ENCODE peak calls at places on chromosomes 6 and 20, in nine cellular contexts. C, U, H, Z, A, K, G, F and R are unnamed samples.
A peak's percentile ranks its signal among the peaks of the same experiment; 100 is the strongest.

GRCh38 chr6:129368076-129368475 is 341.9 kb downstream of the ARHGAP18 start:
- DNase-seq in A (no peak), G (no peak), F (no peak), Z (no peak), H (no peak), U (no peak), K (peak; percentile 8), C (no peak), R (no peak)

GRCh38 chr20:62627901-62628612 is 14.2 kb upstream of the SLCO4A1 start:
- DNase-seq in A (peak; percentile 71), U (no peak), C (no peak), H (no peak), Z (no peak), F (peak; percentile 38), K (no peak), G (peak; percentile 80), R (peak; percentile 77)

GRCh38 chr20:49340161-49340966 is 62.5 kb upstream of the ZNFX1 start:
- DNase-seq in A (no peak), C (no peak), K (peak; percentile 45), Z (no peak), U (no peak), G (no peak), H (no peak), F (peak; percentile 74), R (peak; percentile 21)

GRCh38 chr20:10508468-10509251 is 73.6 kb downstream of the SLX4IP start:
- DNase-seq in A (no peak), G (no peak), Z (no peak), F (peak; percentile 82), K (peak; percentile 72), H (peak; percentile 23), U (no peak), C (no peak), R (peak; percentile 44)

GRCh38 chr20:57389695-57390603 is 1.2 kb upstream of the RBM38 start:
- DNase-seq in U (no peak), K (no peak), H (no peak), C (peak; percentile 36), A (peak; percentile 75), F (peak; percentile 72), G (no peak), Z (peak; percentile 62), R (no peak)

GRCh38 chr6:88477411-88477810 is 311.3 kb upstream of the CNR1 start:
- DNase-seq in A (no peak), G (peak; percentile 5), H (no peak), F (no peak), U (no peak), C (no peak), Z (no peak), K (no peak), R (no peak)

GRCh38 chr6:81820979-81821378 is 68.5 kb upstream of the TENT5A start:
- DNase-seq in U (no peak), Z (no peak), G (no peak), A (no peak), H (no peak), C (no peak), F (no peak), K (no peak), R (no peak)

GRCh38 chr6:401239-401993 is 9.9 kb downstream of the IRF4 start:
- DNase-seq in F (no peak), K (no peak), Z (no peak), G (no peak), U (no peak), C (no peak), H (no peak), A (no peak), R (no peak)

GRCh38 chr20:35956616-35957015 is 2.3 kb upstream of the SCAND1 start:
- DNase-seq in K (no peak), U (no peak), F (no peak), G (no peak), C (no peak), Z (no peak), H (no peak), A (no peak), R (no peak)

GRCh38 chr20:21573259-21573658 is 59.4 kb upstream of the NKX2-2 start:
- DNase-seq in C (no peak), U (no peak), G (no peak), A (no peak), H (no peak), F (no peak), Z (no peak), K (no peak), R (no peak)

GRCh38 chr20:16441526-16442164 is 131.6 kb downstream of the KIF16B start:
- DNase-seq in A (no peak), U (no peak), C (no peak), K (no peak), F (no peak), Z (no peak), H (no peak), G (no peak), R (no peak)

GRCh38 chr6:163533443-163533842 is 118.9 kb downstream of the QKI start:
- DNase-seq in F (no peak), Z (no peak), H (peak; percentile 71), U (no peak), A (no peak), K (peak; percentile 95), G (peak; percentile 50), C (no peak), R (peak; percentile 59)

GRCh38 chr6:7085911-7086310 is 21.9 kb upstream of the RREB1 start:
- DNase-seq in Z (no peak), G (no peak), U (no peak), F (peak; percentile 71), A (no peak), C (no peak), H (no peak), K (peak; percentile 44), R (peak; percentile 29)

GRCh38 chr20:25464501-25465204 is 57.2 kb downstream of the GINS1 start:
- DNase-seq in U (no peak), K (peak; percentile 12), F (peak; percentile 70), Z (no peak), G (no peak), A (no peak), C (no peak), H (no peak), R (no peak)

GRCh38 chr20:12321746-12322145 is 404.1 kb downstream of the BTBD3 start:
- DNase-seq in G (no peak), C (no peak), H (no peak), U (no peak), F (peak; percentile 43), Z (no peak), K (no peak), A (no peak), R (no peak)

GRCh38 chr6:45031601-45032000 is 296.5 kb upstream of the RUNX2 start:
- DNase-seq in Z (no peak), G (no peak), C (no peak), U (no peak), A (no peak), F (no peak), K (no peak), H (no peak), R (no peak)

GRCh38 chr6:131372535-131372934 is 200.5 kb upstream of the ARG1 start:
- DNase-seq in Z (no peak), H (peak; percentile 25), K (no peak), U (no peak), C (no peak), G (no peak), A (no peak), F (no peak), R (no peak)

GRCh38 chr6:106102034-106102433 is 15.9 kb downstream of the PRDM1 start:
- DNase-seq in C (no peak), Z (no peak), A (peak; percentile 79), H (no peak), F (no peak), U (no peak), K (no peak), G (no peak), R (no peak)

GRCh38 chr6:129312865-129313264 is 397.1 kb downstream of the ARHGAP18 start:
- DNase-seq in G (peak; percentile 24), U (no peak), K (peak; percentile 46), F (no peak), Z (no peak), H (no peak), A (no peak), C (no peak), R (no peak)

GRCh38 chr6:7254980-7255825 is 57.8 kb downstream of the SSR1 start:
- DNase-seq in Z (no peak), F (peak; percentile 70), A (no peak), U (no peak), K (no peak), G (no peak), H (no peak), C (no peak), R (no peak)

GRCh38 chr6:13172294-13172693 is 156.0 kb downstream of the TBC1D7 start:
- DNase-seq in C (no peak), U (no peak), F (no peak), G (no peak), A (no peak), H (no peak), Z (no peak), K (no peak), R (no peak)

GRCh38 chr6:101281266-101281665 is 112.2 kb upstream of the GRIK2 start:
- DNase-seq in Z (no peak), H (no peak), U (no peak), F (no peak), G (no peak), A (no peak), C (no peak), K (no peak), R (no peak)